ENCODE peak calls at places on chromosomes 4 and X, in six cellular contexts. P is posterior cingulate gyrus; Z is left kidney; H is activated naive CD4-positive, alpha-beta T cell treated with Interleukin-2 at 50 U/mL for 16 hours; I is lower lobe of right lung; B is KG1. O is an unnamed sample.

GRCh38 chrX:131235768-131236167 is 53.3 kb downstream of the IGSF1 start:
- DNase-seq in I (no peak), H (no peak), Z (no peak), P (no peak), B (no peak), O (no peak)

GRCh38 chrX:132068405-132068804 is 45.3 kb downstream of the STK26 start:
- DNase-seq in I (no peak), B (no peak), P (no peak), Z (no peak), H (no peak), O (no peak)

GRCh38 chr4:153649572-153649991 is 34.5 kb upstream of the TLR2 start:
- DNase-seq in P (no peak), I (no peak), B (no peak), Z (peak; percentile 60), H (no peak), O (no peak)

GRCh38 chr4:183873389-183874185 is 31.5 kb upstream of the STOX2 start:
- DNase-seq in P (no peak), H (no peak), I (no peak), B (no peak), Z (no peak), O (no peak)

GRCh38 chr4:179415842-179416223 is 1973.6 kb upstream of the AGA start:
- DNase-seq in B (no peak), I (no peak), Z (peak; percentile 91), P (no peak), H (no peak), O (no peak)

GRCh38 chr4:73208376-73208775 is 50.2 kb downstream of the ANKRD17 start:
- DNase-seq in Z (no peak), B (no peak), H (no peak), P (no peak), I (no peak), O (no peak)

GRCh38 chr4:6191448-6192130 is 8.8 kb downstream of the JAKMIP1 start:
- DNase-seq in I (no peak), Z (no peak), B (no peak), P (no peak), H (no peak), O (no peak)

GRCh38 chrX:276588-277171 is 4.5 kb upstream of the PLCXD1 start:
- DNase-seq in I (peak; percentile 77), P (no peak), Z (peak; percentile 49), H (peak; percentile 30), B (no peak), O (peak; percentile 43)

GRCh38 chr4:181148470-181148869 is 1094.7 kb upstream of the TENM3 start:
- DNase-seq in H (no peak), I (no peak), B (no peak), Z (no peak), P (no peak), O (no peak)

GRCh38 chrX:47361538-47362511 is 8.6 kb upstream of the ZNF157 start:
- DNase-seq in B (no peak), P (peak; percentile 80), Z (peak; percentile 97), H (peak; percentile 9), I (peak; percentile 75), O (peak; percentile 77)

GRCh38 chr4:78298618-78299017 is 241.5 kb downstream of the FRAS1 start:
- DNase-seq in H (no peak), I (no peak), P (no peak), B (no peak), Z (no peak), O (no peak)

GRCh38 chr4:110278127-110278526 is 79.7 kb upstream of the ELOVL6 start:
- DNase-seq in P (no peak), B (no peak), H (no peak), I (no peak), Z (no peak), O (no peak)

GRCh38 chrX:112800901-112801775 is 39.5 kb downstream of the AMOT start:
- DNase-seq in Z (no peak), P (no peak), I (no peak), B (no peak), H (no peak), O (no peak)

GRCh38 chr4:118790544-118790943 is 45.4 kb downstream of the SEC24D start:
- DNase-seq in I (no peak), B (no peak), H (no peak), Z (no peak), P (no peak), O (no peak)

GRCh38 chrX:47191331-47191730 is 2.3 kb upstream of the UBA1 start:
- DNase-seq in H (peak; percentile 60), I (no peak), P (no peak), B (no peak), Z (peak; percentile 24), O (no peak)

GRCh38 chr4:41722171-41722570 is 26.4 kb downstream of the PHOX2B start:
- DNase-seq in H (no peak), Z (no peak), P (no peak), B (no peak), I (no peak), O (no peak)

GRCh38 chrX:126164689-126165400 is 1.2 kb downstream of the DCAF12L2 start:
- DNase-seq in I (no peak), B (no peak), H (no peak), P (no peak), Z (no peak), O (no peak)

GRCh38 chr4:21102667-21103066 is 402.4 kb downstream of the PACRGL start:
- DNase-seq in Z (no peak), P (no peak), I (no peak), B (no peak), H (no peak), O (no peak)

GRCh38 chr4:147794787-147795413 is 63.0 kb downstream of the ARHGAP10 start:
- DNase-seq in B (no peak), Z (no peak), P (no peak), H (no peak), I (no peak), O (no peak)

GRCh38 chrX:45709381-45709780 is 508.7 kb upstream of the DIPK2B start:
- DNase-seq in I (no peak), Z (no peak), P (no peak), B (no peak), H (no peak), O (no peak)

GRCh38 chr4:79584352-79584751 is 176.3 kb upstream of the GK2 start:
- DNase-seq in B (no peak), Z (no peak), P (no peak), I (no peak), H (no peak), O (no peak)

GRCh38 chr4:86961605-86962295 is 26.9 kb downstream of the AFF1 start:
- DNase-seq in B (peak; percentile 51), H (no peak), Z (peak; percentile 86), P (no peak), I (no peak), O (no peak)

GRCh38 chr4:170581322-170581721 is 491.6 kb upstream of the AADAT start:
- DNase-seq in Z (no peak), H (no peak), B (no peak), P (no peak), I (no peak), O (no peak)

GRCh38 chr4:14284578-14284977 is 657.1 kb upstream of the BOD1L1 start:
- DNase-seq in Z (no peak), I (no peak), H (no peak), B (no peak), P (no peak), O (no peak)

GRCh38 chr4:4609622-4610334 is 67.9 kb upstream of the STX18 start:
- DNase-seq in H (no peak), Z (peak; percentile 32), P (no peak), B (no peak), I (no peak), O (no peak)

GRCh38 chr4:108885211-108885610 is 122.4 kb upstream of the ETNPPL start:
- DNase-seq in Z (no peak), P (no peak), H (no peak), I (no peak), B (no peak), O (no peak)

GRCh38 chrX:148310402-148311200 is 189.8 kb upstream of the AFF2 start:
- DNase-seq in H (peak; percentile 36), Z (no peak), B (peak; percentile 46), I (no peak), P (no peak), O (no peak)

GRCh38 chr4:78552398-78553396 is 1.1 kb downstream of the ANXA3 start:
- DNase-seq in I (peak; percentile 47), B (no peak), H (no peak), Z (peak; percentile 85), P (no peak), O (no peak)

O was measured in left ventricle myocardium superior.